ENCODE peak calls at places on chromosomes 3 and 15, in nine cellular contexts. Y, P, K, U, Q, Z, V, A and I are unnamed samples.

GRCh38 chr3:72388117-72388516 is 460.1 kb downstream of the SHQ1 start:
- DNase-seq in P (no peak), U (no peak), Z (no peak), K (no peak), A (no peak), Q (no peak), Y (no peak), V (no peak), I (no peak)

GRCh38 chr15:58070801-58071418 is 5.4 kb upstream of the ALDH1A2 start:
- DNase-seq in Y (peak), V (peak), A (peak), P (peak), Z (no peak), U (peak), K (no peak), Q (no peak), I (peak)

GRCh38 chr3:76138921-76139320 is 353.6 kb upstream of the ZNF717 start:
- DNase-seq in A (no peak), Y (no peak), Q (no peak), P (no peak), V (peak), U (no peak), Z (no peak), K (no peak), I (no peak)

GRCh38 chr3:33061782-33062181 is 35.2 kb downstream of the GLB1 start:
- DNase-seq in P (peak), Z (no peak), A (no peak), Q (no peak), V (peak), K (no peak), U (no peak), Y (no peak), I (no peak)

GRCh38 chr15:49645937-49646336 is 25.1 kb downstream of the DTWD1 start:
- DNase-seq in Q (no peak), P (peak), V (peak), Y (no peak), K (no peak), Z (no peak), U (no peak), A (no peak), I (no peak)

GRCh38 chr3:134976948-134977347 is 181.9 kb downstream of the EPHB1 start:
- DNase-seq in P (no peak), Z (no peak), Q (no peak), A (no peak), K (no peak), Y (no peak), V (no peak), U (no peak), I (no peak)

GRCh38 chr15:53586815-53587214 is 172.6 kb downstream of the WDR72 start:
- DNase-seq in P (peak), V (peak), K (no peak), Y (peak), Z (peak), A (peak), Q (no peak), U (peak), I (peak)

GRCh38 chr15:66233487-66234415 is 19.8 kb downstream of the MEGF11 start:
- DNase-seq in Z (no peak), K (no peak), P (peak), Q (no peak), V (no peak), Y (no peak), A (peak), U (no peak), I (peak)

GRCh38 chr15:35669457-35670045 is 123.6 kb upstream of the DPH6 start:
- DNase-seq in Q (no peak), A (peak), P (peak), U (no peak), V (no peak), Z (no peak), Y (no peak), K (no peak), I (no peak)

GRCh38 chr15:42148808-42149492 is 7.5 kb downstream of the PLA2G4F start:
- DNase-seq in A (no peak), V (no peak), U (no peak), Y (no peak), K (no peak), Z (no peak), P (no peak), Q (no peak), I (no peak)

GRCh38 chr3:82281205-82281604 is 519.8 kb upstream of the GBE1 start:
- DNase-seq in U (no peak), A (peak), Q (no peak), Y (no peak), Z (no peak), V (no peak), P (no peak), K (no peak), I (no peak)

GRCh38 chr3:197550489-197550888 is 5.3 kb downstream of the BDH1 start:
- DNase-seq in U (no peak), Q (no peak), Z (no peak), Y (no peak), A (no peak), V (no peak), P (no peak), K (no peak), I (peak)

GRCh38 chr3:152444029-152444641 is 175.4 kb downstream of the MBNL1 start:
- DNase-seq in Y (no peak), A (no peak), V (peak), K (no peak), Q (no peak), U (no peak), Z (no peak), P (peak), I (no peak)
- TF ChIP-seq CTCF in Y (peak), A (peak), V (peak), K (peak), Q (peak), U (peak), Z (no peak), P (peak), I (peak)

GRCh38 chr3:129046037-129046731 is 14.4 kb upstream of the GP9 start:
- DNase-seq in U (no peak), K (no peak), P (no peak), V (no peak), Z (no peak), Q (no peak), Y (no peak), A (peak), I (no peak)
- TF ChIP-seq CTCF in U (no peak), K (no peak), P (no peak), V (no peak), Z (peak), Q (no peak), Y (no peak), A (peak), I (no peak)

GRCh38 chr3:162774613-162775100 is 1278.0 kb downstream of the OTOL1 start:
- DNase-seq in K (no peak), P (no peak), A (no peak), V (no peak), Q (no peak), Y (no peak), U (no peak), Z (no peak), I (no peak)

GRCh38 chr3:162780313-162780712 is 1283.7 kb downstream of the OTOL1 start:
- DNase-seq in V (peak), A (no peak), P (no peak), Z (no peak), U (no peak), Q (no peak), Y (no peak), K (no peak), I (no peak)

GRCh38 chr3:162776137-162776536 is 1279.5 kb downstream of the OTOL1 start:
- DNase-seq in P (no peak), U (no peak), V (peak), Q (no peak), K (no peak), A (no peak), Y (no peak), Z (no peak), I (no peak)

DNA sequence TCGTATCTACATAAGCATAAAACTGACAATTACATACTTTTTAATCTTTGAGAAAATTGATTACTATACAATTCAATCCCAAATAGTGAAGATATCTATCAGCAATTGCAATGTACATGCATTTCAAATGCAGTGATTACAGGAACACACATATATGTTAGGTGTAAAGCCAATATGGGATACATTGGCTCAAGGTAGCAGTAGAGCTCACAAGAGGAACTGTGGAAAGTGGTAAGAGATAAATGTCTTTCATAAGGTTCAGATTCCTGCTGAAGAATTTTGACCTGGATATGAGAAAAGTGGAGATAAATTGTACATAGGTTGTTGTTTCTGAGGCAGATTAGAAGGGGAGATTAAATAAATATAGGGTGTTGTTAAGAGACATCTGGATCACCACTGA is 1280.5 kb downstream of the OTOL1 start:
- DNase-seq in V (no peak), A (no peak), U (peak), Z (no peak), Y (no peak), Q (no peak), K (no peak), P (no peak), I (no peak)
- TF ChIP-seq CTCF in V (no peak), A (peak), U (peak), Z (no peak), Y (peak), Q (no peak), K (no peak), P (no peak), I (no peak)

GRCh38 chr3:106332884-106333283 is 464.1 kb upstream of the CBLB start:
- DNase-seq in V (no peak), U (peak), Z (no peak), A (peak), Y (no peak), K (no peak), Q (no peak), P (peak), I (no peak)
- TF ChIP-seq CTCF in V (no peak), U (no peak), Z (no peak), A (peak), Y (no peak), K (no peak), Q (no peak), P (no peak), I (no peak)